ENCODE peak calls at places on chromosomes 3 and 15, in ten cellular contexts. J, E, K, B, Z, U, V, S, I and G are unnamed samples.

GRCh38 chr3:128559486-128560225 is 66.7 kb upstream of the GATA2 start:
- DNase-seq in J (no peak), E (no peak), K (no peak), B (no peak), Z (no peak), U (no peak), V (peak), S (peak), I (no peak), G (no peak)

GRCh38 chr15:61796056-61796455 is 264.2 kb downstream of the VPS13C start:
- DNase-seq in J (no peak), E (no peak), K (no peak), B (no peak), Z (no peak), U (peak), V (no peak), S (no peak), I (no peak), G (no peak)

GRCh38 chr3:98735761-98736269 is 27.3 kb upstream of the ST3GAL6 start:
- DNase-seq in J (no peak), E (no peak), K (no peak), B (no peak), Z (no peak), U (no peak), V (no peak), S (no peak), I (no peak), G (no peak)

GRCh38 chr15:41207687-41208448 is 22.7 kb downstream of the EXD1 start:
- DNase-seq in J (no peak), E (no peak), K (no peak), B (no peak), Z (no peak), U (peak), V (no peak), S (no peak), I (no peak), G (no peak)

GRCh38 chr15:70955151-70955550 is 62.5 kb downstream of the LRRC49 start:
- DNase-seq in J (no peak), E (no peak), K (no peak), B (no peak), Z (no peak), U (peak), V (no peak), S (no peak), I (peak), G (no peak)

GRCh38 chr3:63400259-63400860 is 122.3 kb downstream of the SYNPR start:
- DNase-seq in J (no peak), E (no peak), K (no peak), B (no peak), Z (no peak), U (peak), V (no peak), S (no peak), I (no peak), G (no peak)

GRCh38 chr15:90106522-90107117 is 4.4 kb upstream of the IDH2 start:
- DNase-seq in J (no peak), E (no peak), K (no peak), B (peak), Z (no peak), U (peak), V (no peak), S (no peak), I (no peak), G (no peak)

GRCh38 chr15:91214675-91215590 is 114.9 kb downstream of the SV2B start:
- DNase-seq in J (no peak), E (no peak), K (no peak), B (peak), Z (no peak), U (no peak), V (no peak), S (no peak), I (no peak), G (no peak)

GRCh38 chr3:28122227-28122626 is 119.2 kb upstream of the CMC1 start:
- DNase-seq in J (no peak), E (no peak), K (no peak), B (no peak), Z (no peak), U (no peak), V (no peak), S (no peak), I (no peak), G (no peak)

GRCh38 chr3:45944830-45945620 is 1.8 kb downstream of the CXCR6 start:
- DNase-seq in J (no peak), E (no peak), K (no peak), B (no peak), Z (peak), U (no peak), V (no peak), S (no peak), I (no peak), G (peak)

GRCh38 chr15:56208641-56209155 is 35.0 kb downstream of the RFX7 start:
- DNase-seq in J (no peak), E (no peak), K (no peak), B (no peak), Z (no peak), U (peak), V (no peak), S (no peak), I (no peak), G (no peak)

GRCh38 chr15:89772933-89773583 is 3.1 kb upstream of the MESP2 start:
- DNase-seq in J (no peak), E (no peak), K (no peak), B (peak), Z (no peak), U (peak), V (no peak), S (no peak), I (no peak), G (no peak)

GRCh38 chr3:42706721-42707619 is 4.4 kb upstream of the HHATL start:
- DNase-seq in J (no peak), E (no peak), K (no peak), B (no peak), Z (no peak), U (no peak), V (no peak), S (no peak), I (no peak), G (no peak)

GRCh38 chr3:35789039-35789438 is 149.7 kb downstream of the ARPP21 start:
- DNase-seq in J (no peak), E (no peak), K (no peak), B (no peak), Z (no peak), U (no peak), V (no peak), S (no peak), I (no peak), G (no peak)

GRCh38 chr3:54307616-54308180 is 185.3 kb downstream of the CACNA2D3 start:
- DNase-seq in J (no peak), E (no peak), K (no peak), B (no peak), Z (no peak), U (no peak), V (no peak), S (no peak), I (no peak), G (no peak)

GRCh38 chr15:69509131-69509530 is 56.5 kb downstream of the RPLP1 start:
- DNase-seq in J (no peak), E (no peak), K (no peak), B (no peak), Z (no peak), U (no peak), V (no peak), S (no peak), I (no peak), G (no peak)

GRCh38 chr3:114033721-114034120 is 22.6 kb downstream of the CCDC191 start:
- DNase-seq in J (no peak), E (no peak), K (no peak), B (no peak), Z (no peak), U (no peak), V (no peak), S (no peak), I (no peak), G (no peak)

GRCh38 chr3:183252973-183253363 is at the start of gene B3GNT5:
- DNase-seq in J (no peak), E (no peak), K (peak), B (peak), Z (no peak), U (no peak), V (peak), S (peak), I (no peak), G (no peak)

GRCh38 chr3:51389423-51390183 is 1.5 kb upstream of the RBM15B start:
- DNase-seq in J (peak), E (peak), K (peak), B (peak), Z (peak), U (peak), V (peak), S (peak), I (no peak), G (peak)

GRCh38 chr3:124174910-124175874 is 183.3 kb upstream of the ROPN1 start:
- DNase-seq in J (no peak), E (no peak), K (no peak), B (no peak), Z (no peak), U (no peak), V (peak), S (no peak), I (no peak), G (no peak)

GRCh38 chr3:185756477-185756876 is 68.4 kb downstream of the IGF2BP2 start:
- DNase-seq in J (no peak), E (no peak), K (no peak), B (no peak), Z (no peak), U (no peak), V (no peak), S (no peak), I (no peak), G (no peak)

GRCh38 chr15:88202231-88202630 is 54.3 kb downstream of the NTRK3 start:
- DNase-seq in J (no peak), E (no peak), K (no peak), B (no peak), Z (no peak), U (no peak), V (no peak), S (no peak), I (no peak), G (no peak)

GRCh38 chr15:82803793-82804574 is 1.9 kb downstream of the FSD2 start:
- DNase-seq in J (no peak), E (no peak), K (no peak), B (no peak), Z (no peak), U (peak), V (no peak), S (no peak), I (no peak), G (no peak)

GRCh38 chr3:63911901-63912767 is at the start of gene SCAANT1:
- DNase-seq in J (peak), E (peak), K (peak), B (peak), Z (peak), U (peak), V (peak), S (peak), I (peak), G (peak)

GRCh38 chr3:54870423-54870822 is 57.4 kb downstream of the LRTM1 start:
- DNase-seq in J (peak), E (no peak), K (no peak), B (no peak), Z (no peak), U (peak), V (no peak), S (no peak), I (peak), G (no peak)

GRCh38 chr3:98788651-98789050 is 25.5 kb downstream of the ST3GAL6 start:
- DNase-seq in J (no peak), E (no peak), K (no peak), B (peak), Z (no peak), U (no peak), V (no peak), S (no peak), I (no peak), G (no peak)

GRCh38 chr15:101348643-101349496 is 53.8 kb upstream of the SNRPA1 start:
- DNase-seq in J (no peak), E (no peak), K (no peak), B (peak), Z (no peak), U (no peak), V (no peak), S (no peak), I (no peak), G (no peak)

GRCh38 chr3:22734756-22735155 is 468.4 kb upstream of the UBE2E2 start:
- DNase-seq in J (no peak), E (no peak), K (no peak), B (no peak), Z (no peak), U (no peak), V (no peak), S (no peak), I (no peak), G (no peak)

GRCh38 chr15:70165811-70166284 is 68.1 kb upstream of the TLE3 start:
- DNase-seq in J (no peak), E (no peak), K (no peak), B (peak), Z (no peak), U (no peak), V (no peak), S (no peak), I (no peak), G (no peak)

GRCh38 chr15:69762373-69763148 is 309.9 kb downstream of the RPLP1 start:
- DNase-seq in J (peak), E (no peak), K (no peak), B (peak), Z (peak), U (no peak), V (peak), S (no peak), I (no peak), G (no peak)

GRCh38 chr3:134445631-134446030 is 40.2 kb downstream of the ANAPC13 start:
- DNase-seq in J (no peak), E (no peak), K (no peak), B (peak), Z (no peak), U (peak), V (no peak), S (no peak), I (no peak), G (no peak)

GRCh38 chr15:89383635-89384604 is 49.3 kb upstream of the POLG start:
- DNase-seq in J (peak), E (no peak), K (no peak), B (no peak), Z (no peak), U (peak), V (peak), S (no peak), I (no peak), G (no peak)

GRCh38 chr3:41688595-41689380 is 273.1 kb downstream of the ULK4 start:
- DNase-seq in J (no peak), E (no peak), K (no peak), B (no peak), Z (no peak), U (peak), V (no peak), S (no peak), I (no peak), G (no peak)

GRCh38 chr3:23944861-23945652 is at the start of gene NR1D2:
- DNase-seq in J (peak), E (peak), K (peak), B (peak), Z (peak), U (peak), V (peak), S (peak), I (peak), G (peak)